ENCODE peak calls at places on chromosome 1, in seven cellular contexts. E is A549, K is HL-60, A is lower lobe of right lung, F is cardiac muscle cell, T is fibroblast of pulmonary artery, Z is mesothelial cell of epicardium. O is an unnamed sample.

GRCh38 chr1:218346391-218347204 is 1.5 kb downstream of the TGFB2 start:
- DNase-seq in K (no peak), A (no peak), Z (no peak), T (peak; percentile 45), F (peak; percentile 52), E (no peak), O (peak; percentile 5)

GRCh38 chr1:218426343-218426657 is 81.2 kb downstream of the TGFB2 start:
- DNase-seq in A (no peak), Z (no peak), K (no peak), F (peak; percentile 92), E (peak; percentile 43), T (peak; percentile 93), O (no peak)

GRCh38 chr1:151146072-151146415 is 387 bp downstream of the SEMA6C start:
- DNase-seq in F (peak; percentile 11), K (no peak), E (no peak), A (no peak), T (no peak), Z (peak; percentile 39), O (no peak)

GRCh38 chr1:205495237-205495823 is 9.1 kb upstream of the CDK18 start:
- DNase-seq in Z (no peak), A (no peak), T (no peak), F (no peak), E (no peak), K (no peak), O (no peak)

GRCh38 chr1:1115830-1116700 is at the start of gene C1orf159:
- DNase-seq in K (peak; percentile 90), Z (peak; percentile 99), E (peak; percentile 90), T (peak; percentile 98), F (peak; percentile 99), A (peak; percentile 99), O (peak; percentile 97)

GRCh38 chr1:152237093-152237492 is 13.1 kb upstream of the HRNR start:
- DNase-seq in K (no peak), T (no peak), F (no peak), Z (no peak), E (no peak), A (no peak), O (no peak)

GRCh38 chr1:192530254-192530653 is 45.3 kb upstream of the RGS1 start:
- DNase-seq in T (peak; percentile 57), K (no peak), F (peak; percentile 53), A (no peak), E (no peak), Z (no peak), O (no peak)

GRCh38 chr1:39157304-39157703 is 47.2 kb upstream of the MACF1 start:
- DNase-seq in Z (no peak), E (no peak), A (no peak), T (no peak), K (no peak), F (no peak), O (no peak)

GRCh38 chr1:221839321-221839720 is 97.4 kb upstream of the DUSP10 start:
- DNase-seq in A (no peak), T (no peak), Z (no peak), F (no peak), K (no peak), E (no peak), O (no peak)

GRCh38 chr1:165365344-165365743 is 8.8 kb upstream of the LMX1A start:
- DNase-seq in E (no peak), T (no peak), K (no peak), F (no peak), Z (no peak), A (no peak), O (no peak)

GRCh38 chr1:75554870-75555269 is 56.0 kb downstream of the SLC44A5 start:
- DNase-seq in A (no peak), E (no peak), T (no peak), F (no peak), Z (no peak), K (no peak), O (no peak)

GRCh38 chr1:36352141-36352909 is 28.9 kb upstream of the EVA1B start:
- DNase-seq in K (no peak), T (peak; percentile 62), F (peak; percentile 62), A (no peak), Z (no peak), E (no peak), O (peak; percentile 35)
- TF ChIP-seq CTCF in K (no peak), T (peak; percentile 16), F (peak; percentile 21), A (no peak), Z (no peak), E (no peak), O (peak; percentile 46)

GRCh38 chr1:156121441-156121840 is 6.9 kb downstream of the LMNA start:
- DNase-seq in E (no peak), Z (no peak), K (no peak), A (no peak), F (no peak), T (no peak), O (no peak)

GRCh38 chr1:156117414-156118174 is 3.1 kb downstream of the LMNA start:
- DNase-seq in K (no peak), F (no peak), T (no peak), E (no peak), Z (no peak), A (no peak), O (no peak)

GRCh38 chr1:156120318-156120717 is 5.8 kb downstream of the LMNA start:
- DNase-seq in E (no peak), A (no peak), Z (no peak), F (no peak), K (no peak), T (no peak), O (no peak)

GRCh38 chr1:156118175-156118868 is 3.8 kb downstream of the LMNA start:
- DNase-seq in Z (no peak), A (peak; percentile 72), E (no peak), F (no peak), T (no peak), K (no peak), O (no peak)

DNA sequence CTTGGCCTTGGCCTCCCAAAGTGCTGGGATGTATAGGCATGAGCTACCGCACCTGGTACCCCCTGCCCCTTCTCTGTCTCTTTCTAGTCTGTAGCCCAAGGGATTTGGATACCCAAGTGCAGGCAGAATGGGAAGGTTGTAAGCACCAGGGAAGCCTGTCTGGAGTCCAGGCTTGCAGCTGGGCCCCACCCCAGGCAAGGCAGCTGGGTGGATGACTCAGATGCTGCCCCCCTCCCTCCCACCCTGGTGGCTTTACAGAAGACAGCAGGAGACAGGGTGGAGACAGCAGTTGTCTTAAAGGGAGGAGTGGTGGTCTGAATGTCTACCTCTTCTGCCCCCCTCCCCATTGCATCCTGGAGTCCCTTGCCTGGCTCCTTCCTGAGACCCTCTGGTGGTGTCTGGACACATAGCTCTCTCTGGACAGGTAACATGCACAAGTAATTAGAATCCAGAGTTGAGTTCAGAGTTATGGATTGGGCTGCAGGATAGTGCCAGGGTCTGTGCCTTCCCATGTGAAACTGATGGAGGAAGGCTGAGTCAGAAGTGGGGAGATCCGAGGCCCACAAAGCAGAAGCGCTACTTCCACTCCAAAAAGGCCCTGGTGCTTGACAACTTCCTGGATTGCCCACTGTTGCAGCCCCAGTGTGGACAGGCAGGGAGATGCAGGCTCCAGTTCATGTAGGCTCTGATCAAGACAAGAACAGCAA is 5.1 kb downstream of the LMNA start:
- DNase-seq in E (no peak), Z (no peak), K (peak; percentile 74), T (peak; percentile 58), A (no peak), F (no peak), O (no peak)
- TF ChIP-seq CTCF in E (no peak), Z (no peak), K (peak; percentile 7), T (no peak), A (no peak), F (peak; percentile 2), O (peak; percentile 23)

DNA sequence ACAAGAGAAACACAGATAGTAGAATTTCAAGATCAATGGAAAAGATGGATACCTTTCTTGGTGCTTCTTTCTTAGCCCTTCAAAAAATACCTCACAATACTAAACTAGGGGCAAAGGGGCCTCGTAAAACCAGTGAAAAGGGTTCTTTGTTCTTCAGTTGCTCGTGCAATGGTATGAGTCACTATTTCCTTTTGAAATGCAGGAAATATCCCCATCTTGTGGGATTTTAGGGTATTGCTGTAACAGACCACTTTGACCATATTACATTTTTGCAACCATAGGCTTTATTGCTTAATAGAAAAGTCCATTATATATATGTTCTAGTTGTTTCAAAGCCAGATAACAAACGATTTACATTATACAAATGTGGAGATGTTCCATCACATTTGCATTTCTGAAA is 88.7 kb upstream of the PKN2 start:
- DNase-seq in A (no peak), Z (no peak), T (peak; percentile 73), F (peak; percentile 55), K (peak; percentile 43), E (no peak), O (peak; percentile 46)
- TF ChIP-seq CTCF in A (peak; percentile 30), Z (peak; percentile 25), T (peak; percentile 62), F (peak; percentile 38), K (peak; percentile 44), E (no peak), O (peak; percentile 84)

GRCh38 chr1:230144010-230144614 is 77.1 kb downstream of the GALNT2 start:
- DNase-seq in A (no peak), T (no peak), F (no peak), Z (no peak), K (no peak), E (no peak), O (no peak)

GRCh38 chr1:230145953-230146476 is 79.0 kb downstream of the GALNT2 start:
- DNase-seq in T (no peak), E (no peak), F (no peak), Z (no peak), A (no peak), K (no peak), O (no peak)

GRCh38 chr1:230144765-230145504 is 77.9 kb downstream of the GALNT2 start:
- DNase-seq in K (no peak), A (no peak), T (no peak), F (no peak), E (no peak), Z (no peak), O (no peak)

GRCh38 chr1:230146709-230147108 is 79.7 kb downstream of the GALNT2 start:
- DNase-seq in E (no peak), K (no peak), Z (no peak), A (no peak), F (no peak), T (no peak), O (no peak)

DNA sequence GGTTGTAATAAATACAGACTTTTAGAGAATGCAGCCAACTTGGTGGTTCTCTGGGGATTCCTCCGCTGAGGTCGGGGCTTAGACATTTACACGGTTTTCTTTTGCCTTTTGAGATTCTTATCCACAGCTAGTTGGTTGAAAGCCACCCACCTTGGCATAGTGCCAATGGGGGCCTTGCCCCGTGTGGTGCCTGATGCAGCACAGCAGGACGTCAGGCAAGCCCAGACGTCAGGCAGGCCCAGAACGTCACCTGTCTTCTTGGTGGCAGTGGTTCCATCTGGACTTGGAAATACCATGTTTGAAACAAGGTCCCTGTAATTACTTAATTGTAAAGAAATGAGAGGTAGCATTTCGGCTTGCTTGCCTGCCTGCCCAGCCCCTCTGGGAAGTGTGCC is 78.5 kb downstream of the GALNT2 start:
- DNase-seq in E (no peak), F (no peak), A (no peak), T (no peak), K (no peak), Z (no peak), O (no peak)
- TF ChIP-seq CTCF in E (no peak), F (no peak), A (no peak), T (no peak), K (no peak), Z (no peak), O (no peak)